ENCODE peak calls at places on chromosomes 16 and 17, in nine cellular contexts. I, D, J, P, E, R, N, G and L are unnamed samples.

GRCh38 chr17:31327534-31328526 is 6.4 kb upstream of the EVI2A start:
- DNase-seq in I (peak; percentile 81), R (no peak), D (peak; percentile 80), P (no peak), N (no peak), E (no peak), J (no peak), G (no peak), L (no peak)

GRCh38 chr16:66925322-66925840 is at the start of gene RRAD:
- DNase-seq in J (no peak), E (peak; percentile 39), G (peak; percentile 60), P (peak; percentile 88), R (peak; percentile 26), N (no peak), D (no peak), I (peak; percentile 36), L (no peak)

GRCh38 chr16:50371936-50372595 is 3.3 kb upstream of the BRD7 start:
- DNase-seq in J (no peak), E (no peak), R (peak; percentile 57), I (peak; percentile 30), N (peak; percentile 28), G (peak; percentile 53), D (no peak), P (no peak), L (no peak)

GRCh38 chr17:51770031-51770759 is 388.3 kb downstream of the CA10 start:
- DNase-seq in D (no peak), G (no peak), I (no peak), P (no peak), J (no peak), N (no peak), E (no peak), R (no peak), L (no peak)

GRCh38 chr17:8393470-8394231 is 4.0 kb downstream of the RNF222 start:
- DNase-seq in J (no peak), R (no peak), D (peak; percentile 84), I (no peak), G (no peak), E (no peak), P (no peak), N (no peak), L (no peak)

GRCh38 chr17:63571632-63572310 is 21.5 kb downstream of the DCAF7 start:
- DNase-seq in G (peak; percentile 45), P (no peak), E (no peak), N (no peak), I (peak; percentile 76), J (no peak), R (no peak), D (peak; percentile 81), L (no peak)

GRCh38 chr16:2473999-2474876 is 689 bp upstream of the TBC1D24 start:
- DNase-seq in D (peak; percentile 42), I (peak; percentile 37), E (no peak), P (no peak), G (peak; percentile 74), J (peak; percentile 43), R (peak; percentile 42), N (peak; percentile 71), L (no peak)

GRCh38 chr16:29675811-29676643 is 3.0 kb upstream of the QPRT start:
- DNase-seq in E (no peak), N (no peak), G (peak; percentile 56), D (peak; percentile 11), P (no peak), R (no peak), J (no peak), I (peak; percentile 37), L (no peak)

GRCh38 chr16:5064915-5065314 is 841 bp downstream of the C16orf89 start:
- DNase-seq in D (no peak), R (no peak), P (no peak), I (no peak), E (peak; percentile 87), J (no peak), N (peak; percentile 46), G (no peak), L (peak; percentile 27)

GRCh38 chr16:11743308-11744074 is 834 bp upstream of the TXNDC11 start:
- DNase-seq in E (peak; percentile 76), D (peak; percentile 38), N (peak; percentile 52), G (no peak), I (peak; percentile 80), J (no peak), P (peak; percentile 82), R (no peak), L (peak; percentile 98)

GRCh38 chr17:8935194-8935593 is 30.3 kb downstream of the PIK3R5 start:
- DNase-seq in J (no peak), E (peak; percentile 56), G (no peak), P (no peak), D (peak; percentile 93), N (no peak), I (no peak), R (no peak), L (peak; percentile 97)

GRCh38 chr16:30816769-30817168 is 29.8 kb upstream of the ZNF629 start:
- DNase-seq in P (no peak), R (no peak), G (no peak), N (no peak), E (no peak), D (no peak), J (no peak), I (no peak), L (no peak)

GRCh38 chr17:82303944-82304808 is 13.2 kb downstream of the CD7 start:
- DNase-seq in P (no peak), N (no peak), G (peak; percentile 50), I (peak; percentile 59), D (no peak), R (no peak), J (no peak), E (no peak), L (no peak)

GRCh38 chr16:11084484-11085024 is 140.2 kb downstream of the CLEC16A start:
- DNase-seq in J (no peak), D (no peak), N (no peak), R (no peak), G (no peak), I (peak; percentile 76), E (no peak), P (no peak), L (no peak)

GRCh38 chr17:3659541-3660111 is 8.8 kb downstream of the TAX1BP3 start:
- DNase-seq in G (peak; percentile 27), N (peak; percentile 31), E (peak; percentile 58), R (no peak), D (peak; percentile 80), P (peak; percentile 85), I (peak; percentile 87), J (no peak), L (no peak)

GRCh38 chr17:10612957-10613744 is 44.0 kb downstream of the MYH3 start:
- DNase-seq in N (no peak), D (no peak), R (no peak), E (no peak), G (no peak), P (no peak), J (no peak), I (peak; percentile 6), L (no peak)

GRCh38 chr16:31467151-31467550 is 4.8 kb upstream of the TGFB1I1 start:
- DNase-seq in D (no peak), N (no peak), I (peak; percentile 45), P (no peak), G (no peak), E (no peak), R (no peak), J (no peak), L (no peak)

GRCh38 chr17:65495255-65496060 is 66.0 kb downstream of the AXIN2 start:
- DNase-seq in E (peak; percentile 47), N (no peak), P (no peak), D (no peak), I (no peak), R (peak; percentile 80), G (peak; percentile 23), J (no peak), L (no peak)

GRCh38 chr17:14211778-14212177 is 24.9 kb downstream of the CDRT15 start:
- DNase-seq in N (peak; percentile 38), J (no peak), I (peak; percentile 4), E (no peak), P (no peak), R (peak; percentile 63), D (no peak), G (no peak), L (no peak)
- TF ChIP-seq CTCF in N (peak; percentile 17), J (peak; percentile 48), I (peak; percentile 23), E (peak; percentile 9), P (no peak), R (peak; percentile 42), D (peak; percentile 24), G (peak; percentile 56), L (peak; percentile 61)

GRCh38 chr17:78923660-78924453 is 1.3 kb downstream of the TIMP2 start:
- DNase-seq in R (peak; percentile 82), D (peak; percentile 81), J (peak; percentile 16), P (no peak), E (peak; percentile 91), I (no peak), G (no peak), N (peak; percentile 97), L (peak; percentile 69)

GRCh38 chr17:78924481-78925151 is 571 bp downstream of the TIMP2 start:
- DNase-seq in P (no peak), I (no peak), R (peak; percentile 58), E (no peak), D (no peak), G (peak; percentile 42), J (no peak), N (peak; percentile 34), L (no peak)

GRCh38 chr17:78925662-78926555 is 722 bp upstream of the TIMP2 start:
- DNase-seq in E (peak; percentile 73), D (no peak), P (peak; percentile 91), N (peak; percentile 65), I (peak; percentile 86), R (no peak), G (no peak), J (no peak), L (no peak)

GRCh38 chr17:78922876-78923498 is 2.2 kb downstream of the TIMP2 start:
- DNase-seq in N (no peak), E (no peak), D (no peak), R (no peak), I (no peak), G (no peak), J (no peak), P (no peak), L (no peak)

GRCh38 chr17:78925234-78925633 is at the start of gene TIMP2:
- DNase-seq in J (peak; percentile 46), I (peak; percentile 89), D (no peak), P (peak; percentile 90), R (peak; percentile 86), E (peak; percentile 88), G (peak; percentile 90), N (peak; percentile 91), L (peak; percentile 84)
- TF ChIP-seq CTCF in J (peak; percentile 36), I (no peak), D (no peak), P (no peak), R (no peak), E (no peak), G (no peak), N (peak; percentile 45), L (peak; percentile 63)

DNA sequence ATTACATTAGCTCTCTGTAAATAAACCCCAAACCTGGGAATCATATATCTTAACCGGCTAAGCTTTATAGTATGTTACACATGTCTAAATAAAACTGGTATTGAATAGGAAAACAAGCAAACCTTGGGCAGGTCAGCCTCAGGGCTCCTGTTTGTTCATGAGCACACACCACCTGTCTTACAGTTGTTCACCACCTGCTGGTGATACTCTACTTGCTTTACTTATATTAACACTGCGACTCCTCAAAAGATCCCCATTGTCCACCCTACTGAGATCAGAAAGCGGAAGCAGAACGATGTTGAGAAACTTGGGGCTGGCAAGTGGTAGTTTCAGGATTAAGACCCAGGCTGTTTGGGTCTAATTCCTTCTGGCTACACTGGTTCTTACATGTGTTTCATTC is 16.4 kb downstream of the CDH13 start:
- DNase-seq in D (no peak), E (no peak), I (no peak), G (no peak), R (no peak), J (no peak), P (no peak), N (no peak), L (no peak)
- TF ChIP-seq CTCF in D (no peak), E (no peak), I (no peak), G (no peak), R (no peak), J (no peak), P (no peak), N (no peak), L (no peak)

GRCh38 chr17:47894498-47895253 is 1.4 kb upstream of the SP2 start:
- DNase-seq in E (no peak), R (no peak), I (no peak), N (no peak), G (no peak), J (no peak), P (no peak), D (no peak), L (no peak)
- TF ChIP-seq CTCF in E (no peak), R (no peak), I (no peak), N (no peak), G (no peak), J (no peak), P (no peak), D (peak; percentile 19), L (no peak)